ENCODE peak calls at places on chromosomes 16 and 17, in four cellular contexts. One of them, this sample, is unnamed.

GRCh38 chr17:14458724-14459123 is 157.8 kb downstream of the HS3ST3B1 start:
- DNase-seq in OCI-LY7: peak
- DNase-seq in psoas muscle: no peak
- DNase-seq in cardiac muscle cell: no peak
- DNase-seq in this sample: no peak

GRCh38 chr17:41298458-41299135 is 4.1 kb downstream of the KRTAP29-1 start:
- DNase-seq in OCI-LY7: no peak
- DNase-seq in psoas muscle: no peak
- DNase-seq in cardiac muscle cell: no peak
- DNase-seq in this sample: no peak

GRCh38 chr17:222172-222571 is 40.7 kb upstream of the DOC2B start:
- DNase-seq in OCI-LY7: no peak
- DNase-seq in psoas muscle: peak
- DNase-seq in cardiac muscle cell: no peak
- DNase-seq in this sample: no peak

GRCh38 chr17:43444223-43445008 is 39.4 kb upstream of the DHX8 start:
- DNase-seq in OCI-LY7: no peak
- DNase-seq in psoas muscle: no peak
- DNase-seq in cardiac muscle cell: no peak
- DNase-seq in this sample: no peak

GRCh38 chr17:63881935-63882601 is at the start of gene GH2:
- DNase-seq in OCI-LY7: peak
- DNase-seq in psoas muscle: no peak
- DNase-seq in cardiac muscle cell: peak
- DNase-seq in this sample: no peak

GRCh38 chr16:22313141-22313781 is 16.1 kb downstream of the POLR3E start:
- DNase-seq in OCI-LY7: no peak
- DNase-seq in psoas muscle: no peak
- DNase-seq in cardiac muscle cell: no peak
- DNase-seq in this sample: peak

GRCh38 chr17:66351701-66352100 is 49.3 kb downstream of the PRKCA start:
- DNase-seq in OCI-LY7: no peak
- DNase-seq in psoas muscle: no peak
- DNase-seq in cardiac muscle cell: no peak
- DNase-seq in this sample: no peak

GRCh38 chr17:7922499-7923289 is 6.6 kb upstream of the RNF227 start:
- DNase-seq in OCI-LY7: no peak
- DNase-seq in psoas muscle: peak
- DNase-seq in cardiac muscle cell: peak
- DNase-seq in this sample: peak

GRCh38 chr17:7932949-7933348 is 943 bp downstream of the CNTROB start:
- DNase-seq in OCI-LY7: peak
- DNase-seq in psoas muscle: no peak
- DNase-seq in cardiac muscle cell: peak
- DNase-seq in this sample: peak

GRCh38 chr17:74654742-74655141 is 31.2 kb upstream of the CD300E start:
- DNase-seq in OCI-LY7: no peak
- DNase-seq in psoas muscle: no peak
- DNase-seq in cardiac muscle cell: no peak
- DNase-seq in this sample: no peak

GRCh38 chr16:27470567-27471431 is 68.8 kb downstream of the IL21R start:
- DNase-seq in OCI-LY7: no peak
- DNase-seq in psoas muscle: peak
- DNase-seq in cardiac muscle cell: no peak
- DNase-seq in this sample: no peak

GRCh38 chr17:73005360-73005759 is 87.1 kb downstream of the SLC39A11 start:
- DNase-seq in OCI-LY7: no peak
- DNase-seq in psoas muscle: no peak
- DNase-seq in cardiac muscle cell: no peak
- DNase-seq in this sample: no peak

GRCh38 chr16:28513484-28514181 is 7.0 kb upstream of the IL27 start:
- DNase-seq in OCI-LY7: no peak
- DNase-seq in psoas muscle: no peak
- DNase-seq in cardiac muscle cell: no peak
- DNase-seq in this sample: no peak

GRCh38 chr16:54542805-54543504 is 256.4 kb upstream of the IRX3 start:
- DNase-seq in OCI-LY7: no peak
- DNase-seq in psoas muscle: no peak
- DNase-seq in cardiac muscle cell: no peak
- DNase-seq in this sample: no peak

GRCh38 chr16:25007284-25007984 is 7.7 kb downstream of the ARHGAP17 start:
- DNase-seq in OCI-LY7: no peak
- DNase-seq in psoas muscle: no peak
- DNase-seq in cardiac muscle cell: no peak
- DNase-seq in this sample: no peak

GRCh38 chr17:41967141-41967920 is 736 bp downstream of the CNP start:
- DNase-seq in OCI-LY7: peak
- DNase-seq in psoas muscle: peak
- DNase-seq in cardiac muscle cell: peak
- DNase-seq in this sample: no peak

GRCh38 chr16:2500634-2500936 is 13.2 kb upstream of the ATP6V0C start:
- DNase-seq in OCI-LY7: no peak
- DNase-seq in psoas muscle: no peak
- DNase-seq in cardiac muscle cell: no peak
- DNase-seq in this sample: no peak

GRCh38 chr16:2499454-2499853 is 14.3 kb upstream of the ATP6V0C start:
- DNase-seq in OCI-LY7: no peak
- DNase-seq in psoas muscle: no peak
- DNase-seq in cardiac muscle cell: no peak
- DNase-seq in this sample: no peak

GRCh38 chr16:2500937-2501750 is 12.6 kb upstream of the ATP6V0C start:
- DNase-seq in OCI-LY7: peak
- DNase-seq in psoas muscle: peak
- DNase-seq in cardiac muscle cell: peak
- DNase-seq in this sample: no peak

GRCh38 chr16:2499890-2500633 is 13.7 kb upstream of the ATP6V0C start:
- DNase-seq in OCI-LY7: no peak
- DNase-seq in psoas muscle: no peak
- DNase-seq in cardiac muscle cell: no peak
- DNase-seq in this sample: no peak

GRCh38 chr16:2501938-2502900 is 11.5 kb upstream of the ATP6V0C start:
- DNase-seq in OCI-LY7: no peak
- DNase-seq in psoas muscle: no peak
- DNase-seq in cardiac muscle cell: no peak
- DNase-seq in this sample: no peak
- H3K4me3 ChIP-seq in OCI-LY7: no peak
- H3K4me3 ChIP-seq in psoas muscle: no peak
- H3K4me3 ChIP-seq in cardiac muscle cell: no peak
- H3K4me3 ChIP-seq in this sample: no peak

GRCh38 chr17:1789936-1790335 is 28.1 kb downstream of the SERPINF1 start:
- DNase-seq in OCI-LY7: no peak
- DNase-seq in psoas muscle: no peak
- DNase-seq in cardiac muscle cell: no peak
- DNase-seq in this sample: no peak

GRCh38 chr17:1785925-1786324 is 24.1 kb downstream of the SERPINF1 start:
- DNase-seq in OCI-LY7: no peak
- DNase-seq in psoas muscle: peak
- DNase-seq in cardiac muscle cell: no peak
- DNase-seq in this sample: no peak

GRCh38 chr17:1786708-1787107 is 24.8 kb downstream of the SERPINF1 start:
- DNase-seq in OCI-LY7: no peak
- DNase-seq in psoas muscle: peak
- DNase-seq in cardiac muscle cell: no peak
- DNase-seq in this sample: no peak

GRCh38 chr17:1783834-1784611 is 22.2 kb downstream of the SERPINF1 start:
- DNase-seq in OCI-LY7: no peak
- DNase-seq in psoas muscle: peak
- DNase-seq in cardiac muscle cell: peak
- DNase-seq in this sample: peak

DNA sequence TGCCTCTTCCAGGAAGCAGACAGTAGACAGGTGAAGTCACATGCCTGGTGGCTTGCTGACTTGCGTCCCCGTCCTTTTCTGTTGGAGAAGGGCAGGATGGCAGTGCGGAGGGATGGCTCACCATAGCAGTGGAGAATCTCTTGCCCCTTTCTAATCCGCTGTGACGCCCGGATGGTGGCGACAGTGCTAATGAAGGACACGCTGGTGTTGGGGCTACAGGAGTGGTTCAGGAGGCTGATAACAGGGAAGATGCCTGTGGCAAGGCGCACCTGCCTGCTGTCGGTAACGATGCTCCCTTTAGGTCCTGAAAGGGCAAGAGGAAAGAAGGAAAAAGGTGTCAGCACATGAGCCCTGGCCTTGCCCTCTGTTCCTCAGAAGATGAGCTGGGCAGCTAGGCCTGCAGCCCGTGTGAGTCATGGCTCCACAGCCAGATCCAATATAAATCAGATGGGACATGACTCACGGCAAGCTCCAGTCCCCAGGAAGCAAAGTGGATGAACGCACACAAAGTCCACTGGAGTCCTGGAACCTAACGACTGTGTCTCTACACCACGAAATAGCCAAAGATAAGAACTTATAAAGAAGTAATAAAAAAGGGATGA is 25.5 kb downstream of the SERPINF1 start:
- DNase-seq in OCI-LY7: no peak
- DNase-seq in psoas muscle: peak
- DNase-seq in cardiac muscle cell: no peak
- DNase-seq in this sample: peak
- H3K27ac ChIP-seq in OCI-LY7: no peak
- H3K27ac ChIP-seq in psoas muscle: peak
- H3K27ac ChIP-seq in cardiac muscle cell: no peak
- H3K27ac ChIP-seq in this sample: peak

DNA sequence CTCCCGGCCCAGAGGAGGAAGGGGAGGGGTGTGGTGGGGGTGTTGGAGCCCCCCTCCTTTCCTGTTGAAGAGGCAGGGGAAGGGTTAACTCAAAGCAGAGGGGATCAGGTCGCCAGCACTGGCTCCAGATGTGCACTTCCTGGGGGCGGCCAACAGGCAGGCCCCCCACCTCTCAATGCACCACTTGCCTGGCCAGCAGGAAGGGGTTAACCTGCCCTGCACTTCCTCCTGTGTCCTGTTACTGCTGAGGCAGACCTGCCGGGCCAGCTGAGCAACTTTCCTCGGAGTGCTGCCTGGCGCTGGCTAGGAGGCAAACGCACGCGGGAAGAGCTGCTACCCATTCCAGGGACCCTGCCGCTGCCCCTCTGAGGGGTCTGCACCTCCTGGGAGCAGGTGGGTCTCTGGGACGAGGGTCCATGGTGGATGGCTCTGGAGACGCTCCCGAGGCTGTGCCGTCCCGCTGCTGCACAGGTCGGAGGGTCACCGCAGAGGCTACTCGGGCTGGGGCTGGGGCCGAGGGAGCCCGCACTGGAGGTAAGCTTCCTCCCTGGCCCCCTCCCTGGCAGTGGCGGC is at the start of gene EPN3:
- DNase-seq in OCI-LY7: no peak
- DNase-seq in psoas muscle: no peak
- DNase-seq in cardiac muscle cell: peak
- DNase-seq in this sample: no peak
- TF ChIP-seq CTCF in OCI-LY7: no peak
- TF ChIP-seq CTCF in psoas muscle: no peak
- TF ChIP-seq CTCF in cardiac muscle cell: no peak
- TF ChIP-seq CTCF in this sample: no peak

DNA sequence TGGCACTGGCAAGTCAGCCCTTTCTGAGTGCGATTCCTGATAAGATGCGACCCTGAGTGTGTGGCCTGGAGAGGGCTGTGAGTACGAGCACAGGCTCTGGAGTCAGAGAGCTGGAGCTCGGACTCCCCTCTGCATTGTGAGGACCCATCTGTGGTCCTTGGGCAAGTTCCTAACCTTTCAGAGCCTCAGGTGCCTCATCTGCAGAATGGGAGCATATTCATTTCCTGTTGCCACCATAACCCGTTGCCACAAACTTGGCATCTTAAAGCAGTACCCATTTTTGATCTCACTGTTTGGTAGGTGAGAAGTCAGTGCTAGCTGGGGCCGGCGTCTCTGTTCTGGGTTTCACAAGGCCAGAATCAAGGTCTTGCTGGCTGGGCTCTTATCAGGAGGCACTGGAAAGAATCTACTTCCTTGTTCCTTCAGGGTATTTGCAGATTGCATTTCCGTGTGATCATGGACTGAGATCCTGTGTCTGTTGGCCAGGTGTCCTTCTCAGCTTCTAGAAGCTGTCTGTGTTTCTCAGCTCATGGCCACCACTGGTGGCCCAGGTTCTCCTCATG is 20.2 kb downstream of the KNOP1 start:
- DNase-seq in OCI-LY7: no peak
- DNase-seq in psoas muscle: no peak
- DNase-seq in cardiac muscle cell: no peak
- DNase-seq in this sample: no peak
- H3K4me3 ChIP-seq in OCI-LY7: no peak
- H3K4me3 ChIP-seq in psoas muscle: no peak
- H3K4me3 ChIP-seq in cardiac muscle cell: no peak
- H3K4me3 ChIP-seq in this sample: no peak

GRCh38 chr16:49010879-49011278 is 270.8 kb downstream of the CBLN1 start:
- DNase-seq in OCI-LY7: no peak
- DNase-seq in psoas muscle: no peak
- DNase-seq in cardiac muscle cell: no peak
- DNase-seq in this sample: peak
- H3K27ac ChIP-seq in OCI-LY7: no peak
- H3K27ac ChIP-seq in psoas muscle: no peak
- H3K27ac ChIP-seq in cardiac muscle cell: no peak
- H3K27ac ChIP-seq in this sample: no peak

GRCh38 chr17:49913226-49914095 is 55.5 kb upstream of the DLX4 start:
- DNase-seq in OCI-LY7: no peak
- DNase-seq in psoas muscle: no peak
- DNase-seq in cardiac muscle cell: no peak
- DNase-seq in this sample: no peak
- TF ChIP-seq CTCF in OCI-LY7: no peak
- TF ChIP-seq CTCF in psoas muscle: no peak
- TF ChIP-seq CTCF in cardiac muscle cell: no peak
- TF ChIP-seq CTCF in this sample: no peak

DNA sequence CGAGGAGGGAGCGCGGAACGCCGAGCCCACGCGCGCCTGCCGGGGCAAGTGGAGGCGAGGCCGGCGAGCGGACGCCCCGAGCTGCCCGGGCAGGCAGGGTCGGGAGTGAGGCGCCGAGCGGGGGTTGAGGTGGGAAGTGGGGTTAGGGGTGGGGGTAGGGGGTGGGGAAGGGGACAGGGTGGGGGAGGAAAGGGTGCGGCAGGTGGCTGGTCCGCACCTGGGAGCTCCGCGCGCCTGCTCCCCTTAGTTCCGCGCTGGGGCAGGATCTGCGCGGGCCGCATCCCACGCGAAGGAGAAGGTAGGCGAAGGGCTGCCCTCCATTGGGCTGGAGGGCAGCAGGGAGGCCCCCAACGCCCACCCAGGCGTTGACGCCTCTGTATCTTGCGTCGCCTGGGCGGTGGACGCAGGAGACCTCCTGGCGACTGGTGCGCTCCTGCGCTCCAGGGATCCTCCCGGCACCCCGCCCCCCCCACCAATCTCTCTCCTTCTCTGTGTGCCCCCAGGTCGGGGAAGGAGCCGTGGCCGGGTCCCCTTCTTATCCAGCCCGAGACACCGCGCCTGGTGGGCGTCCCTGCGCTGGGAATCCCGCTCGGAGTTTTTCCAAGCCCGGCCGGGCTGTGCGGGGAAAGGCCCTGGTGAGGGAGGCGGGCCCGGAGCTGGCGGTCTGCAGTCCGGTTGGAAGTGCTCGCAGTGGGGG is 51.3 kb upstream of the AMZ2 start:
- DNase-seq in OCI-LY7: no peak
- DNase-seq in psoas muscle: no peak
- DNase-seq in cardiac muscle cell: peak
- DNase-seq in this sample: no peak
- H3K4me3 ChIP-seq in OCI-LY7: no peak
- H3K4me3 ChIP-seq in psoas muscle: peak
- H3K4me3 ChIP-seq in cardiac muscle cell: peak
- H3K4me3 ChIP-seq in this sample: peak

This sample was measured in coronary artery.